ENCODE peak calls at places on chromosomes 2 and 18, in six cellular contexts. One of them, this sample, is unnamed.

GRCh38 chr18:13392029-13392750 is 173.6 kb downstream of the LDLRAD4 start:
- DNase-seq in A549: no peak
- DNase-seq in right cardiac atrium: no peak
- DNase-seq in AG20443: no peak
- DNase-seq in IMR-90: no peak
- DNase-seq in tibial artery: no peak
- DNase-seq in this sample: no peak

GRCh38 chr18:70371908-70372307 is 83.1 kb downstream of the SOCS6 start:
- DNase-seq in tibial artery: no peak
- DNase-seq in right cardiac atrium: no peak
- DNase-seq in AG20443: no peak
- DNase-seq in A549: no peak
- DNase-seq in IMR-90: no peak
- DNase-seq in this sample: no peak

GRCh38 chr2:204470178-204470620 is 75.1 kb upstream of the PARD3B start:
- DNase-seq in IMR-90: peak; percentile 37
- DNase-seq in A549: no peak
- DNase-seq in right cardiac atrium: no peak
- DNase-seq in AG20443: no peak
- DNase-seq in tibial artery: no peak
- DNase-seq in this sample: no peak

GRCh38 chr2:204665244-204665643 is 120.0 kb downstream of the PARD3B start:
- DNase-seq in A549: peak; percentile 10
- DNase-seq in right cardiac atrium: no peak
- DNase-seq in AG20443: peak; percentile 78
- DNase-seq in tibial artery: no peak
- DNase-seq in IMR-90: peak; percentile 60
- DNase-seq in this sample: peak; percentile 19

GRCh38 chr2:240820607-240821428 is 799 bp upstream of the KIF1A start:
- DNase-seq in IMR-90: no peak
- DNase-seq in AG20443: peak; percentile 22
- DNase-seq in right cardiac atrium: peak; percentile 46
- DNase-seq in A549: peak; percentile 50
- DNase-seq in tibial artery: no peak
- DNase-seq in this sample: peak; percentile 73

GRCh38 chr2:21928292-21928691 is 804.5 kb downstream of the TDRD15 start:
- DNase-seq in right cardiac atrium: no peak
- DNase-seq in tibial artery: no peak
- DNase-seq in AG20443: no peak
- DNase-seq in IMR-90: peak; percentile 5
- DNase-seq in A549: no peak
- DNase-seq in this sample: no peak

GRCh38 chr2:188884051-188884450 is 90.1 kb upstream of the COL3A1 start:
- DNase-seq in A549: no peak
- DNase-seq in tibial artery: no peak
- DNase-seq in right cardiac atrium: no peak
- DNase-seq in IMR-90: peak; percentile 88
- DNase-seq in AG20443: no peak
- DNase-seq in this sample: no peak

GRCh38 chr18:13176847-13177246 is 41.7 kb upstream of the LDLRAD4 start:
- DNase-seq in tibial artery: no peak
- DNase-seq in AG20443: no peak
- DNase-seq in IMR-90: no peak
- DNase-seq in right cardiac atrium: no peak
- DNase-seq in A549: no peak
- DNase-seq in this sample: no peak

GRCh38 chr2:178241852-178242551 is 47.7 kb downstream of the OSBPL6 start:
- DNase-seq in A549: peak; percentile 69
- DNase-seq in AG20443: peak; percentile 87
- DNase-seq in tibial artery: peak; percentile 78
- DNase-seq in IMR-90: peak; percentile 97
- DNase-seq in right cardiac atrium: peak; percentile 61
- DNase-seq in this sample: peak; percentile 43

GRCh38 chr18:59141294-59142068 is 1.8 kb downstream of the SEC11C start:
- DNase-seq in right cardiac atrium: no peak
- DNase-seq in A549: no peak
- DNase-seq in tibial artery: no peak
- DNase-seq in AG20443: no peak
- DNase-seq in IMR-90: no peak
- DNase-seq in this sample: no peak

GRCh38 chr2:31067259-31067658 is 71.0 kb downstream of the GALNT14 start:
- DNase-seq in A549: no peak
- DNase-seq in tibial artery: no peak
- DNase-seq in AG20443: no peak
- DNase-seq in right cardiac atrium: no peak
- DNase-seq in IMR-90: no peak
- DNase-seq in this sample: no peak

GRCh38 chr18:45962866-45963265 is 4.3 kb downstream of the EPG5 start:
- DNase-seq in IMR-90: peak; percentile 81
- DNase-seq in A549: no peak
- DNase-seq in right cardiac atrium: no peak
- DNase-seq in AG20443: peak; percentile 43
- DNase-seq in tibial artery: no peak
- DNase-seq in this sample: no peak

GRCh38 chr2:27737676-27738348 is 33.7 kb upstream of the MRPL33 start:
- DNase-seq in A549: no peak
- DNase-seq in right cardiac atrium: peak; percentile 78
- DNase-seq in AG20443: peak; percentile 53
- DNase-seq in tibial artery: no peak
- DNase-seq in IMR-90: peak; percentile 84
- DNase-seq in this sample: no peak

GRCh38 chr2:237705225-237705524 is 77.8 kb downstream of the LRRFIP1 start:
- DNase-seq in right cardiac atrium: no peak
- DNase-seq in IMR-90: peak; percentile 59
- DNase-seq in tibial artery: no peak
- DNase-seq in AG20443: no peak
- DNase-seq in A549: no peak
- DNase-seq in this sample: no peak

GRCh38 chr2:41741951-41742563 is 305.8 kb upstream of the PKDCC start:
- DNase-seq in right cardiac atrium: no peak
- DNase-seq in IMR-90: no peak
- DNase-seq in A549: no peak
- DNase-seq in tibial artery: no peak
- DNase-seq in AG20443: no peak
- DNase-seq in this sample: no peak

This sample was measured in iPS-NIHi11.